ENCODE peak calls at places on chromosomes 1 and 21, in four cellular contexts. U is left cardiac atrium, Z is NCI-H2081, B is D341Med. X is an unnamed sample.

GRCh38 chr1:183370399-183371058 is 47.7 kb downstream of the NMNAT2 start:
- DNase-seq in Z (no peak), B (no peak), U (no peak), X (no peak)

GRCh38 chr1:46772571-46772970 is 26.3 kb upstream of the CYP4B1 start:
- DNase-seq in B (no peak), Z (no peak), U (no peak), X (no peak)

GRCh38 chr1:84689514-84690396 is 506 bp downstream of the SSX2IP start:
- DNase-seq in B (no peak), Z (peak), U (peak), X (no peak)

GRCh38 chr1:170698711-170699275 is 34.9 kb downstream of the PRRX1 start:
- DNase-seq in U (no peak), B (peak), Z (peak), X (no peak)

GRCh38 chr1:13593511-13594131 is 10.0 kb downstream of the PDPN start:
- DNase-seq in B (no peak), U (peak), Z (no peak), X (no peak)

GRCh38 chr1:23242414-23242813 is 25.1 kb upstream of the HTR1D start:
- DNase-seq in B (no peak), Z (no peak), U (no peak), X (no peak)

GRCh38 chr21:31558839-31559367 is 100.6 kb upstream of the SOD1 start:
- DNase-seq in Z (peak), B (peak), U (peak), X (peak)

GRCh38 chr1:177927021-177927596 is 42.7 kb downstream of the SEC16B start:
- DNase-seq in Z (no peak), U (no peak), B (no peak), X (no peak)

GRCh38 chr1:40094481-40095110 is 2.5 kb downstream of the PPT1 start:
- DNase-seq in B (no peak), U (no peak), Z (no peak), X (no peak)

GRCh38 chr1:231465051-231465450 is 43.0 kb upstream of the EGLN1 start:
- DNase-seq in Z (no peak), B (no peak), U (no peak), X (no peak)

GRCh38 chr1:82604524-82604923 is 803.8 kb downstream of the ADGRL2 start:
- DNase-seq in Z (no peak), B (peak), U (no peak), X (no peak)

GRCh38 chr1:52877554-52877953 is 35.0 kb downstream of the ZYG11A start:
- DNase-seq in U (no peak), B (no peak), Z (no peak), X (no peak)

GRCh38 chr1:11407301-11407994 is 71.5 kb upstream of the DISP3 start:
- DNase-seq in U (no peak), Z (no peak), B (no peak), X (no peak)

GRCh38 chr1:19892129-19892528 is 9.9 kb downstream of the OTUD3 start:
- DNase-seq in B (no peak), Z (no peak), U (no peak), X (no peak)

GRCh38 chr1:58898739-58899580 is 115.1 kb upstream of the JUN start:
- DNase-seq in B (no peak), U (peak), Z (no peak), X (no peak)

GRCh38 chr1:240666548-240667198 is 54.7 kb upstream of the GREM2 start:
- DNase-seq in B (no peak), Z (no peak), U (no peak), X (peak)

GRCh38 chr1:45840704-45841103 is 37.3 kb downstream of the MAST2 start:
- DNase-seq in B (no peak), Z (no peak), U (no peak), X (no peak)

GRCh38 chr1:206608108-206608698 is 4.1 kb downstream of the EIF2D start:
- DNase-seq in B (peak), U (no peak), Z (peak), X (peak)

GRCh38 chr1:65420590-65421340 is at the start of the genes LEPR and LEPROT:
- DNase-seq in B (no peak), U (no peak), Z (peak), X (no peak)

GRCh38 chr1:87334351-87335174 is 5.9 kb downstream of the LMO4 start:
- DNase-seq in Z (peak), B (peak), U (peak), X (no peak)

GRCh38 chr1:110338200-110339039 is 757 bp upstream of the RBM15 start:
- DNase-seq in U (peak), Z (peak), B (peak), X (peak)

GRCh38 chr1:234478481-234479309 is at the start of gene TARBP1:
- DNase-seq in Z (peak), B (peak), U (peak), X (peak)

GRCh38 chr1:55063562-55063942 is 24.2 kb downstream of the PCSK9 start:
- DNase-seq in U (no peak), B (no peak), Z (peak), X (no peak)

GRCh38 chr1:181314959-181315358 is 168.4 kb upstream of the CACNA1E start:
- DNase-seq in U (no peak), Z (no peak), B (no peak), X (no peak)

GRCh38 chr1:206705187-206705586 is 20.5 kb downstream of the MAPKAPK2 start:
- DNase-seq in Z (peak), U (no peak), B (peak), X (no peak)

GRCh38 chr1:15957221-15958090 is 18.4 kb downstream of the ZBTB17 start:
- DNase-seq in U (no peak), Z (no peak), B (no peak), X (no peak)

GRCh38 chr1:22321917-22322316 is 129.7 kb upstream of the ZBTB40 start:
- DNase-seq in Z (no peak), U (no peak), B (peak), X (no peak)

GRCh38 chr21:38306833-38307232 is 50.0 kb downstream of the KCNJ15 start:
- DNase-seq in Z (no peak), U (no peak), B (no peak), X (no peak)

GRCh38 chr21:43810505-43811261 is 21.3 kb downstream of the RRP1 start:
- DNase-seq in U (peak), Z (peak), B (peak), X (peak)

GRCh38 chr1:52203935-52204625 is 62.2 kb downstream of the ZFYVE9 start:
- DNase-seq in B (no peak), U (no peak), Z (no peak), X (no peak)

GRCh38 chr1:65395887-65396612 is 24.4 kb upstream of the LEPR start:
- DNase-seq in Z (no peak), U (no peak), B (no peak), X (no peak)

GRCh38 chr1:12230549-12231275 is 882 bp downstream of the VPS13D start:
- DNase-seq in U (peak), Z (no peak), B (peak), X (no peak)

GRCh38 chr1:96236156-96236739 is 485.3 kb upstream of the PTBP2 start:
- DNase-seq in B (no peak), Z (peak), U (peak), X (no peak)

GRCh38 chr1:4408380-4408779 is 246.0 kb upstream of the AJAP1 start:
- DNase-seq in Z (no peak), B (no peak), U (no peak), X (no peak)

GRCh38 chr1:8524637-8525157 is 206.8 kb downstream of the SLC45A1 start:
- DNase-seq in B (no peak), U (no peak), Z (no peak), X (no peak)

GRCh38 chr1:88661188-88661587 is 22.9 kb upstream of the PKN2 start:
- DNase-seq in U (no peak), B (no peak), Z (no peak), X (no peak)

GRCh38 chr1:227901906-227902640 is 45.7 kb downstream of the WNT9A start:
- DNase-seq in U (no peak), Z (no peak), B (no peak), X (no peak)

GRCh38 chr1:241411056-241411775 is 54.2 kb upstream of the RGS7 start:
- DNase-seq in U (no peak), Z (peak), B (no peak), X (no peak)

GRCh38 chr1:221272940-221273339 is 393.7 kb downstream of the HLX start:
- DNase-seq in B (peak), U (no peak), Z (no peak), X (no peak)